ENCODE peak calls at places on chromosomes 11 and 22, in five cellular contexts. C is GM23248, T is kidney, M is adipocyte, O is mesendoderm. I is an unnamed sample.

GRCh38 chr11:35145249-35145648 is 6.3 kb downstream of the CD44 start:
- DNase-seq in C (peak), T (no peak), M (peak), O (no peak), I (no peak)

GRCh38 chr11:69012092-69013008 is 696 bp downstream of the MRGPRF start:
- DNase-seq in C (peak), T (peak), M (peak), O (no peak), I (peak)

GRCh38 chr11:132911186-132911585 is 621.1 kb downstream of the OPCML start:
- DNase-seq in C (peak), T (no peak), M (peak), O (peak), I (no peak)

GRCh38 chr11:75554258-75555022 is 7.6 kb upstream of the SERPINH1 start:
- DNase-seq in C (peak), T (peak), M (peak), O (peak), I (peak)

GRCh38 chr11:102428696-102429095 is 23.9 kb downstream of the TMEM123 start:
- DNase-seq in C (no peak), T (no peak), M (no peak), O (no peak), I (no peak)

GRCh38 chr11:110081462-110082233 is 11.5 kb upstream of the ZC3H12C start:
- DNase-seq in C (peak), T (no peak), M (no peak), O (no peak), I (no peak)

GRCh38 chr22:35347462-35347861 is 33.4 kb upstream of the HMOX1 start:
- DNase-seq in C (no peak), T (peak), M (no peak), O (no peak), I (no peak)

GRCh38 chr11:110337570-110338193 is 41.3 kb upstream of the RDX start:
- DNase-seq in C (no peak), T (no peak), M (no peak), O (peak), I (no peak)

GRCh38 chr11:7436146-7436545 is 49.2 kb upstream of the OLFML1 start:
- DNase-seq in C (no peak), T (no peak), M (no peak), O (peak), I (no peak)

GRCh38 chr11:65305501-65306268 is 9.0 kb upstream of the CDC42EP2 start:
- DNase-seq in C (no peak), T (no peak), M (no peak), O (no peak), I (no peak)

GRCh38 chr22:46068908-46069481 is 81.3 kb upstream of the PPARA start:
- DNase-seq in C (peak), T (peak), M (peak), O (no peak), I (no peak)

GRCh38 chr11:110759972-110760381 is 47.7 kb upstream of the ARHGAP20 start:
- DNase-seq in C (peak), T (no peak), M (peak), O (peak), I (no peak)

GRCh38 chr11:110715541-110715940 is 3.3 kb upstream of the ARHGAP20 start:
- DNase-seq in C (peak), T (no peak), M (peak), O (no peak), I (no peak)

GRCh38 chr11:82858556-82859091 is 41.6 kb downstream of the PRCP start:
- DNase-seq in C (peak), T (no peak), M (peak), O (no peak), I (no peak)

GRCh38 chr11:14645247-14645912 is 1.8 kb downstream of the PDE3B start:
- DNase-seq in C (peak), T (no peak), M (peak), O (no peak), I (peak)

GRCh38 chr11:8250981-8251620 is 12.6 kb downstream of the LMO1 start:
- DNase-seq in C (no peak), T (peak), M (no peak), O (no peak), I (no peak)

DNA sequence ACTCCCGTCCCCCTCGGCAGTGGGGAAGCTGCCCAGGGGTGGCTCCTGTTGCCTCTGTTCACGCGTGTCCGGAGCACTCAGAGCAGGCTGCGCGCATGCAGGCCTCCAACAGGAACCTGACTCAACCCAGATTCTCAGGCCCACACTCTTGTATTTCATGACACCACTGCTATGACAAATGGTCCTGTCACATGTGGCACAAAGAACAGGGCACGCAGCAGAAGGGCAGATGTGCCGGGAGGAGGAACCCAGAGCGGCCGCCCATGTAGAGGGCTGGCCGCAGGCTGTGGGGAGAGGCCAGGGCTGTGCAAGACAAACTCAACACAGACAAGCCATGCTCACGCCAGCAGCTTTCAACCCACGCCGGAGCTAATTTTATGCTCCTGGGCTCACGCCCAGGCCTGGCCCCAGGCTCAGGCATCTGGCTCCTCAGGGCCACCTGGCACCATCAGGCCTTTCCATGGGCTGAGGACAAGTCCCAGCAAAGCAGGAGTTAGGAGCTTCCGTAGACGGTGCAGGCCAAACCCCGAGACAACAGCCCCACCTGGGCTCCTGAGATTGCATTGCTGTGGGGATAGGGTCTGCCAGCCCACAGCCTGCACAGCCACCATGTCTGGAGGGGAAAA is 40.0 kb downstream of the DUSP8 start:
- DNase-seq in C (peak), T (no peak), M (no peak), O (no peak), I (no peak)
- H3K4me3 ChIP-seq in C (peak), T (no peak), M (no peak), O (no peak), I (no peak)

GRCh38 chr22:49657275-49657973 is 170.2 kb downstream of the BRD1 start:
- DNase-seq in C (no peak), T (peak), M (no peak), O (peak), I (no peak)
- H3K9ac ChIP-seq in C (no peak), T (no peak), M (no peak), O (no peak), I (no peak)

DNA sequence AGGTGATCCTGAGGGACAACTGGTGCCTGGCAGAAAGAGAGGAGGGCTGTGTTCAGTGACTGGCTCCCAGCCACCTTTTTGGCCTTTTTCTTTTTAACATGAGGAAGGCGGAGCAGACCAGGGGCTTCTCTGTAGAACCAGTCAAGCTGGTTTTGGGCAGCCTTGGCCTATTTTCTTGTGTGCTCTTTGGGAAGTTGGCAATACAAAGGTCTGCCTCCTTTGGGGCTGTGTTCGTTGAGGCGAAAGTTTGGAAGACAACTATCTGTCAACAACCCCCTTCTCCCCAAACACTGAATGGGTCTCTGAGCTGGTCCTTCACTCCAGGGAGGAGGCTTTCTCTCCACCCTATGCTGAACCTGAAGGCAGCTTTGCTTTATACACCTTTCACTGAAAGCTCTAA is 8.5 kb downstream of the MARK2 start:
- DNase-seq in C (no peak), T (no peak), M (no peak), O (peak), I (no peak)
- H3K4me3 ChIP-seq in C (no peak), T (no peak), M (no peak), O (no peak), I (no peak)

GRCh38 chr22:17265649-17266248 is 46.5 kb upstream of the ADA2 start:
- DNase-seq in C (no peak), T (no peak), M (no peak), O (no peak), I (no peak)
- H3K9ac ChIP-seq in C (no peak), T (no peak), M (no peak), O (peak), I (no peak)

GRCh38 chr22:23070418-23071162 is at the start of gene GNAZ:
- DNase-seq in C (peak), T (peak), M (peak), O (peak), I (peak)

GRCh38 chr22:23072911-23073491 is 2.7 kb downstream of the GNAZ start:
- DNase-seq in C (no peak), T (peak), M (peak), O (peak), I (no peak)

GRCh38 chr22:23069502-23070357 is 589 bp upstream of the GNAZ start:
- DNase-seq in C (peak), T (peak), M (peak), O (peak), I (peak)

GRCh38 chr22:23072035-23072910 is 2.0 kb downstream of the GNAZ start:
- DNase-seq in C (peak), T (peak), M (peak), O (peak), I (no peak)

GRCh38 chr22:23071163-23072034 is 1.1 kb downstream of the GNAZ start:
- DNase-seq in C (no peak), T (peak), M (peak), O (no peak), I (peak)
- H3K4me3 ChIP-seq in C (no peak), T (no peak), M (no peak), O (peak), I (peak)

GRCh38 chr22:37635157-37635556 is 4.3 kb upstream of the SH3BP1 start:
- DNase-seq in C (no peak), T (no peak), M (no peak), O (no peak), I (no peak)

GRCh38 chr22:37634505-37635002 is 4.9 kb upstream of the SH3BP1 start:
- DNase-seq in C (no peak), T (no peak), M (peak), O (peak), I (peak)

GRCh38 chr22:37632174-37633081 is 7.0 kb upstream of the SH3BP1 start:
- DNase-seq in C (no peak), T (no peak), M (no peak), O (no peak), I (no peak)

GRCh38 chr22:37633082-37633692 is 6.3 kb upstream of the SH3BP1 start:
- DNase-seq in C (no peak), T (no peak), M (no peak), O (no peak), I (no peak)

GRCh38 chr22:37633693-37634504 is 5.6 kb upstream of the SH3BP1 start:
- DNase-seq in C (peak), T (peak), M (peak), O (peak), I (peak)
- H3K9ac ChIP-seq in C (peak), T (no peak), M (peak), O (peak), I (peak)

I was measured in SK-N-SH.